ENCODE peak calls at places on chromosomes 1 and 21, in eight cellular contexts. One of them, this sample, is unnamed.

GRCh38 chr21:38134084-38134873 is 122.5 kb upstream of the KCNJ15 start:
- DNase-seq in astrocyte of the spinal cord: no peak
- DNase-seq in cardiac fibroblast: no peak
- DNase-seq in tibial nerve: no peak
- DNase-seq in fibroblast of lung: no peak
- DNase-seq in GM23248: peak; percentile 17
- DNase-seq in lung: no peak
- DNase-seq in IMR-90: no peak
- DNase-seq in this sample: no peak

GRCh38 chr1:221994939-221995338 is 253.1 kb upstream of the DUSP10 start:
- DNase-seq in astrocyte of the spinal cord: peak; percentile 75
- DNase-seq in cardiac fibroblast: peak; percentile 86
- DNase-seq in tibial nerve: no peak
- DNase-seq in fibroblast of lung: peak; percentile 86
- DNase-seq in GM23248: peak; percentile 87
- DNase-seq in lung: no peak
- DNase-seq in IMR-90: peak; percentile 97
- DNase-seq in this sample: peak; percentile 68

GRCh38 chr1:8517579-8518489 is 199.9 kb downstream of the SLC45A1 start:
- DNase-seq in astrocyte of the spinal cord: peak; percentile 58
- DNase-seq in cardiac fibroblast: peak; percentile 52
- DNase-seq in tibial nerve: no peak
- DNase-seq in fibroblast of lung: peak; percentile 63
- DNase-seq in GM23248: peak; percentile 64
- DNase-seq in lung: no peak
- DNase-seq in IMR-90: peak; percentile 43
- DNase-seq in this sample: no peak

GRCh38 chr1:17089496-17089895 is 29.8 kb downstream of the PADI2 start:
- DNase-seq in astrocyte of the spinal cord: no peak
- DNase-seq in cardiac fibroblast: no peak
- DNase-seq in tibial nerve: peak; percentile 28
- DNase-seq in fibroblast of lung: no peak
- DNase-seq in GM23248: no peak
- DNase-seq in lung: no peak
- DNase-seq in IMR-90: no peak
- DNase-seq in this sample: no peak

GRCh38 chr1:117671781-117672501 is 66.1 kb downstream of the TENT5C start:
- DNase-seq in astrocyte of the spinal cord: peak; percentile 27
- DNase-seq in cardiac fibroblast: peak; percentile 34
- DNase-seq in tibial nerve: peak; percentile 21
- DNase-seq in fibroblast of lung: no peak
- DNase-seq in GM23248: peak; percentile 49
- DNase-seq in lung: peak; percentile 43
- DNase-seq in IMR-90: no peak
- DNase-seq in this sample: no peak

GRCh38 chr1:151368745-151369610 is 3.5 kb downstream of the SELENBP1 start:
- DNase-seq in astrocyte of the spinal cord: no peak
- DNase-seq in cardiac fibroblast: no peak
- DNase-seq in tibial nerve: no peak
- DNase-seq in fibroblast of lung: no peak
- DNase-seq in GM23248: no peak
- DNase-seq in lung: no peak
- DNase-seq in IMR-90: no peak
- DNase-seq in this sample: no peak

GRCh38 chr1:164308101-164308500 is 250.9 kb upstream of the PBX1 start:
- DNase-seq in astrocyte of the spinal cord: no peak
- DNase-seq in cardiac fibroblast: no peak
- DNase-seq in tibial nerve: no peak
- DNase-seq in fibroblast of lung: no peak
- DNase-seq in GM23248: no peak
- DNase-seq in lung: no peak
- DNase-seq in IMR-90: no peak
- DNase-seq in this sample: no peak

GRCh38 chr1:93882269-93882668 is 3.3 kb upstream of the DNTTIP2 start:
- DNase-seq in astrocyte of the spinal cord: no peak
- DNase-seq in cardiac fibroblast: no peak
- DNase-seq in tibial nerve: no peak
- DNase-seq in fibroblast of lung: no peak
- DNase-seq in GM23248: no peak
- DNase-seq in lung: no peak
- DNase-seq in IMR-90: no peak
- DNase-seq in this sample: no peak

GRCh38 chr1:181317261-181317924 is 165.9 kb upstream of the CACNA1E start:
- DNase-seq in astrocyte of the spinal cord: no peak
- DNase-seq in cardiac fibroblast: no peak
- DNase-seq in tibial nerve: no peak
- DNase-seq in fibroblast of lung: no peak
- DNase-seq in GM23248: peak; percentile 25
- DNase-seq in lung: no peak
- DNase-seq in IMR-90: no peak
- DNase-seq in this sample: no peak

GRCh38 chr1:203290261-203291089 is 14.8 kb upstream of the BTG2 start:
- DNase-seq in astrocyte of the spinal cord: peak; percentile 83
- DNase-seq in cardiac fibroblast: peak; percentile 56
- DNase-seq in tibial nerve: peak; percentile 95
- DNase-seq in fibroblast of lung: peak; percentile 81
- DNase-seq in GM23248: peak; percentile 67
- DNase-seq in lung: peak; percentile 92
- DNase-seq in IMR-90: peak; percentile 73
- DNase-seq in this sample: no peak

GRCh38 chr1:47703161-47703825 is 265.4 kb downstream of the FOXD2 start:
- DNase-seq in astrocyte of the spinal cord: no peak
- DNase-seq in cardiac fibroblast: no peak
- DNase-seq in tibial nerve: peak; percentile 46
- DNase-seq in fibroblast of lung: peak; percentile 14
- DNase-seq in GM23248: peak; percentile 36
- DNase-seq in lung: no peak
- DNase-seq in IMR-90: no peak
- DNase-seq in this sample: no peak

GRCh38 chr1:93448983-93449805 is 1.3 kb downstream of the FNBP1L start:
- DNase-seq in astrocyte of the spinal cord: peak; percentile 41
- DNase-seq in cardiac fibroblast: peak; percentile 68
- DNase-seq in tibial nerve: no peak
- DNase-seq in fibroblast of lung: peak; percentile 56
- DNase-seq in GM23248: peak; percentile 76
- DNase-seq in lung: peak; percentile 38
- DNase-seq in IMR-90: peak; percentile 65
- DNase-seq in this sample: no peak

GRCh38 chr1:207885129-207886032 is 25.5 kb downstream of the CD34 start:
- DNase-seq in astrocyte of the spinal cord: peak; percentile 79
- DNase-seq in cardiac fibroblast: peak; percentile 89
- DNase-seq in tibial nerve: peak; percentile 76
- DNase-seq in fibroblast of lung: peak; percentile 90
- DNase-seq in GM23248: peak; percentile 87
- DNase-seq in lung: peak; percentile 78
- DNase-seq in IMR-90: peak; percentile 83
- DNase-seq in this sample: peak; percentile 37

GRCh38 chr1:9004031-9004730 is 22.0 kb downstream of the SLC2A7 start:
- DNase-seq in astrocyte of the spinal cord: no peak
- DNase-seq in cardiac fibroblast: no peak
- DNase-seq in tibial nerve: no peak
- DNase-seq in fibroblast of lung: no peak
- DNase-seq in GM23248: no peak
- DNase-seq in lung: no peak
- DNase-seq in IMR-90: no peak
- DNase-seq in this sample: no peak

GRCh38 chr21:38039369-38039768 is 123.1 kb upstream of the KCNJ6 start:
- DNase-seq in astrocyte of the spinal cord: no peak
- DNase-seq in cardiac fibroblast: no peak
- DNase-seq in tibial nerve: no peak
- DNase-seq in fibroblast of lung: no peak
- DNase-seq in GM23248: no peak
- DNase-seq in lung: no peak
- DNase-seq in IMR-90: no peak
- DNase-seq in this sample: no peak

GRCh38 chr1:177432897-177433296 is 262.1 kb downstream of the BRINP2 start:
- DNase-seq in astrocyte of the spinal cord: peak; percentile 1
- DNase-seq in cardiac fibroblast: peak; percentile 29
- DNase-seq in tibial nerve: no peak
- DNase-seq in fibroblast of lung: peak; percentile 2
- DNase-seq in GM23248: peak; percentile 27
- DNase-seq in lung: no peak
- DNase-seq in IMR-90: peak; percentile 1
- DNase-seq in this sample: no peak

GRCh38 chr1:117061986-117062415 is 1.9 kb downstream of the TTF2 start:
- DNase-seq in astrocyte of the spinal cord: peak; percentile 87
- DNase-seq in cardiac fibroblast: peak; percentile 79
- DNase-seq in tibial nerve: no peak
- DNase-seq in fibroblast of lung: peak; percentile 45
- DNase-seq in GM23248: peak; percentile 76
- DNase-seq in lung: no peak
- DNase-seq in IMR-90: peak; percentile 88
- DNase-seq in this sample: peak; percentile 53

GRCh38 chr1:42753070-42753469 is 13.0 kb upstream of the CLDN19 start:
- DNase-seq in astrocyte of the spinal cord: peak; percentile 28
- DNase-seq in cardiac fibroblast: peak; percentile 75
- DNase-seq in tibial nerve: no peak
- DNase-seq in fibroblast of lung: peak; percentile 63
- DNase-seq in GM23248: peak; percentile 87
- DNase-seq in lung: no peak
- DNase-seq in IMR-90: peak; percentile 75
- DNase-seq in this sample: no peak

GRCh38 chr1:100213141-100213540 is 35.1 kb upstream of the LRRC39 start:
- DNase-seq in astrocyte of the spinal cord: no peak
- DNase-seq in cardiac fibroblast: no peak
- DNase-seq in tibial nerve: no peak
- DNase-seq in fibroblast of lung: no peak
- DNase-seq in GM23248: no peak
- DNase-seq in lung: no peak
- DNase-seq in IMR-90: no peak
- DNase-seq in this sample: no peak

GRCh38 chr1:2301607-2302291 is 73.6 kb downstream of the SKI start:
- DNase-seq in astrocyte of the spinal cord: no peak
- DNase-seq in cardiac fibroblast: no peak
- DNase-seq in tibial nerve: no peak
- DNase-seq in fibroblast of lung: no peak
- DNase-seq in GM23248: no peak
- DNase-seq in lung: no peak
- DNase-seq in IMR-90: no peak
- DNase-seq in this sample: no peak

GRCh38 chr1:22773981-22774471 is 63.4 kb downstream of the EPHB2 start:
- DNase-seq in astrocyte of the spinal cord: peak; percentile 52
- DNase-seq in cardiac fibroblast: peak; percentile 40
- DNase-seq in tibial nerve: peak; percentile 59
- DNase-seq in fibroblast of lung: peak; percentile 74
- DNase-seq in GM23248: peak; percentile 82
- DNase-seq in lung: peak; percentile 51
- DNase-seq in IMR-90: peak; percentile 38
- DNase-seq in this sample: no peak

GRCh38 chr21:40433575-40433974 is 413.4 kb downstream of the DSCAM start:
- DNase-seq in astrocyte of the spinal cord: no peak
- DNase-seq in cardiac fibroblast: no peak
- DNase-seq in tibial nerve: no peak
- DNase-seq in fibroblast of lung: no peak
- DNase-seq in GM23248: no peak
- DNase-seq in lung: no peak
- DNase-seq in IMR-90: no peak
- DNase-seq in this sample: no peak

GRCh38 chr1:51313961-51314777 is 16.2 kb downstream of the TTC39A start:
- DNase-seq in astrocyte of the spinal cord: peak; percentile 74
- DNase-seq in cardiac fibroblast: peak; percentile 90
- DNase-seq in tibial nerve: no peak
- DNase-seq in fibroblast of lung: peak; percentile 77
- DNase-seq in GM23248: peak; percentile 86
- DNase-seq in lung: peak; percentile 42
- DNase-seq in IMR-90: peak; percentile 87
- DNase-seq in this sample: peak; percentile 24

GRCh38 chr1:10755977-10756521 is 40.4 kb downstream of the CASZ1 start:
- DNase-seq in astrocyte of the spinal cord: no peak
- DNase-seq in cardiac fibroblast: peak; percentile 17
- DNase-seq in tibial nerve: no peak
- DNase-seq in fibroblast of lung: peak; percentile 8
- DNase-seq in GM23248: peak; percentile 77
- DNase-seq in lung: peak; percentile 50
- DNase-seq in IMR-90: no peak
- DNase-seq in this sample: no peak

GRCh38 chr1:3747522-3747848 is 4.8 kb upstream of the CCDC27 start:
- DNase-seq in astrocyte of the spinal cord: no peak
- DNase-seq in cardiac fibroblast: no peak
- DNase-seq in tibial nerve: no peak
- DNase-seq in fibroblast of lung: no peak
- DNase-seq in GM23248: no peak
- DNase-seq in lung: no peak
- DNase-seq in IMR-90: no peak
- DNase-seq in this sample: no peak
- H3K4me3 ChIP-seq in astrocyte of the spinal cord: peak overlapping the region; percentile 60
- H3K4me3 ChIP-seq in cardiac fibroblast: peak overlapping the region; percentile 61
- H3K4me3 ChIP-seq in tibial nerve: peak overlapping the region; percentile 93
- H3K4me3 ChIP-seq in fibroblast of lung: peak overlapping the region; percentile 54
- H3K4me3 ChIP-seq in GM23248: peak overlapping the region; percentile 82
- H3K4me3 ChIP-seq in lung: peak overlapping the region; percentile 75
- H3K4me3 ChIP-seq in IMR-90: peak overlapping the region; percentile 63
- H3K4me3 ChIP-seq in this sample: peak overlapping the region; percentile 58

GRCh38 chr1:230866171-230866811 is 2.0 kb downstream of the C1orf198 start:
- DNase-seq in astrocyte of the spinal cord: peak; percentile 52
- DNase-seq in cardiac fibroblast: peak; percentile 55
- DNase-seq in tibial nerve: no peak
- DNase-seq in fibroblast of lung: no peak
- DNase-seq in GM23248: peak; percentile 78
- DNase-seq in lung: no peak
- DNase-seq in IMR-90: no peak
- DNase-seq in this sample: no peak
- H3K4me3 ChIP-seq in astrocyte of the spinal cord: peak overlapping the region; percentile 75
- H3K4me3 ChIP-seq in cardiac fibroblast: peak overlapping the region; percentile 81
- H3K4me3 ChIP-seq in tibial nerve: peak overlapping the region; percentile 77
- H3K4me3 ChIP-seq in fibroblast of lung: peak overlapping the region; percentile 86
- H3K4me3 ChIP-seq in GM23248: peak overlapping the region; percentile 87
- H3K4me3 ChIP-seq in lung: no peak overlapping the region
- H3K4me3 ChIP-seq in IMR-90: peak overlapping the region; percentile 100
- H3K4me3 ChIP-seq in this sample: peak overlapping the region; percentile 84

GRCh38 chr1:214413315-214413714 is 132.4 kb downstream of the SMYD2 start:
- DNase-seq in astrocyte of the spinal cord: no peak
- DNase-seq in cardiac fibroblast: no peak
- DNase-seq in tibial nerve: no peak
- DNase-seq in fibroblast of lung: no peak
- DNase-seq in GM23248: no peak
- DNase-seq in lung: no peak
- DNase-seq in IMR-90: no peak
- DNase-seq in this sample: no peak
- H3K4me3 ChIP-seq in astrocyte of the spinal cord: no peak overlapping the region
- H3K4me3 ChIP-seq in cardiac fibroblast: no peak overlapping the region
- H3K4me3 ChIP-seq in tibial nerve: no peak overlapping the region
- H3K4me3 ChIP-seq in fibroblast of lung: no peak overlapping the region
- H3K4me3 ChIP-seq in GM23248: no peak overlapping the region
- H3K4me3 ChIP-seq in lung: no peak overlapping the region
- H3K4me3 ChIP-seq in IMR-90: no peak overlapping the region
- H3K4me3 ChIP-seq in this sample: no peak overlapping the region

DNA sequence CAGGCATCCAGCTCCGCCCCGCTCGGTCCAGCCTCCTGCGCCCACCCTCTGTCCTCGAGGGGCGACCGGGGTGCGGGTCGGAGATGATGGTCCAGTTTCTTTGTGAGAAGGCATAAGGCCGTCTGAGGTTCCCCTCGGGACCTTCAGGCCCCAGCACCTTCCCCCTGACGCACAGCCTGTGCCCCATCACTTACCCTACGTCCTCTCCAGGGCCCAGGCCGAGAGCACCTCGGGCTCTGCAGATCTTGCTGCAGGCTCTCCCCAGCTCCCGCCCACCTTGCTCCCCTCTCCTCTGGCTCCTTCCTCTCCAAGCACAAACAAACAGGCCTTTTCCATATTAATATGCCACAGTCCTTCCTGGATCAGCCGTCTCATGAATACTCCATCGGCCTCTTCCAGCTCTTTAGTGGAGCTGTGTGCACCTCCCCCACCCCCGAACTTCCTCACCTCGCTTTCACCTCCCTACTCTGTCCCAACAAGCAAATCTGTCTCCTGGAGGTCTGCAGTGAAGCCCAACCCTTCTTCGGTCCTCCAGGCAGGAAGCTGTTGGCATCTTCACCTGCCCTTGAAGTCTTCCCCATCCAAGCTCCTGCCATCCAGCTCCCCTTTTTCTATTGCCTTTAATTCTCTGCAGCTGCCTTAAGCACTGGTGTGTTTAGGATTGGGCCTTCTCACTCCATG is 448 bp upstream of the COL9A2 start:
- DNase-seq in astrocyte of the spinal cord: no peak
- DNase-seq in cardiac fibroblast: no peak
- DNase-seq in tibial nerve: no peak
- DNase-seq in fibroblast of lung: no peak
- DNase-seq in GM23248: no peak
- DNase-seq in lung: no peak
- DNase-seq in IMR-90: no peak
- DNase-seq in this sample: no peak
- H3K4me3 ChIP-seq in astrocyte of the spinal cord: no peak overlapping the region
- H3K4me3 ChIP-seq in cardiac fibroblast: no peak overlapping the region
- H3K4me3 ChIP-seq in tibial nerve: no peak overlapping the region
- H3K4me3 ChIP-seq in fibroblast of lung: no peak overlapping the region
- H3K4me3 ChIP-seq in GM23248: no peak overlapping the region
- H3K4me3 ChIP-seq in lung: no peak overlapping the region
- H3K4me3 ChIP-seq in IMR-90: no peak overlapping the region
- H3K4me3 ChIP-seq in this sample: no peak overlapping the region